ENCODE peak calls at places on chromosomes 1 and 21, in ten cellular contexts. W is ACHN, D is WTC11, A is GM13976, L is NCI-H1105, J is fibroblast of the aortic adventitia, T is NCI-H1092 treated with DMSO at 0.1 percent for 48 hours, M is NCI-H510A, N is adipocyte, R is kidney epithelial cell. O is an unnamed sample.

GRCh38 chr21:31511258-31511657 is 148.2 kb upstream of the SOD1 start:
- DNase-seq in W (no peak), D (no peak), A (no peak), L (no peak), J (no peak), T (no peak), M (no peak), N (no peak), R (no peak), O (no peak)

GRCh38 chr1:46581685-46582455 is 22.2 kb downstream of the MKNK1 start:
- DNase-seq in W (no peak), D (no peak), A (no peak), L (no peak), J (no peak), T (no peak), M (no peak), N (no peak), R (no peak), O (no peak)

GRCh38 chr1:32291145-32291707 is 657 bp upstream of the HDAC1 start:
- DNase-seq in W (peak), D (no peak), A (no peak), L (no peak), J (peak), T (no peak), M (no peak), N (peak), R (no peak), O (no peak)

GRCh38 chr1:246246430-246246829 is 260.6 kb downstream of the SMYD3 start:
- DNase-seq in W (no peak), D (no peak), A (no peak), L (no peak), J (peak), T (no peak), M (no peak), N (no peak), R (no peak), O (no peak)

GRCh38 chr1:234696986-234697385 is 87.0 kb upstream of the IRF2BP2 start:
- DNase-seq in W (no peak), D (no peak), A (no peak), L (no peak), J (peak), T (no peak), M (no peak), N (no peak), R (no peak), O (no peak)

GRCh38 chr1:239547987-239548386 is 161.6 kb downstream of the CHRM3 start:
- DNase-seq in W (no peak), D (no peak), A (no peak), L (no peak), J (no peak), T (no peak), M (no peak), N (no peak), R (no peak), O (no peak)

GRCh38 chr1:17405898-17406759 is 33.3 kb downstream of the RCC2 start:
- DNase-seq in W (peak), D (peak), A (peak), L (peak), J (peak), T (peak), M (peak), N (peak), R (peak), O (no peak)

GRCh38 chr1:232162001-232162400 is 467.9 kb downstream of the SIPA1L2 start:
- DNase-seq in W (no peak), D (no peak), A (no peak), L (no peak), J (no peak), T (no peak), M (no peak), N (no peak), R (no peak), O (no peak)

GRCh38 chr1:105793541-105794146 is 1262.8 kb upstream of the PRMT6 start:
- DNase-seq in W (peak), D (peak), A (peak), L (peak), J (no peak), T (peak), M (peak), N (peak), R (peak), O (no peak)

GRCh38 chr1:41776896-41777431 is 141.8 kb downstream of the HIVEP3 start:
- DNase-seq in W (no peak), D (no peak), A (no peak), L (no peak), J (no peak), T (peak), M (no peak), N (no peak), R (no peak), O (no peak)

GRCh38 chr1:13828454-13829151 is 128.6 kb downstream of the PRDM2 start:
- DNase-seq in W (peak), D (peak), A (peak), L (no peak), J (no peak), T (peak), M (peak), N (no peak), R (no peak), O (no peak)

GRCh38 chr1:19396280-19396679 is 84.2 kb downstream of the SLC66A1 start:
- DNase-seq in W (no peak), D (no peak), A (no peak), L (no peak), J (no peak), T (no peak), M (no peak), N (no peak), R (no peak), O (no peak)

GRCh38 chr1:98045211-98046030 is 124.6 kb upstream of the DPYD start:
- DNase-seq in W (peak), D (no peak), A (no peak), L (peak), J (peak), T (no peak), M (no peak), N (peak), R (no peak), O (no peak)

GRCh38 chr1:226002667-226003501 is 3.7 kb upstream of the SDE2 start:
- DNase-seq in W (peak), D (peak), A (no peak), L (no peak), J (peak), T (no peak), M (peak), N (no peak), R (no peak), O (peak)

GRCh38 chr1:93925206-93925605 is 16.0 kb upstream of the GCLM start:
- DNase-seq in W (no peak), D (no peak), A (no peak), L (no peak), J (no peak), T (no peak), M (no peak), N (no peak), R (no peak), O (no peak)

GRCh38 chr1:179178965-179179364 is 50.5 kb downstream of the ABL2 start:
- DNase-seq in W (peak), D (no peak), A (no peak), L (no peak), J (peak), T (no peak), M (no peak), N (peak), R (no peak), O (no peak)

GRCh38 chr1:52435211-52435610 is 30.8 kb downstream of the PRPF38A start:
- DNase-seq in W (no peak), D (no peak), A (no peak), L (no peak), J (no peak), T (no peak), M (no peak), N (no peak), R (no peak), O (no peak)

GRCh38 chr1:201282931-201283829 is at the start of gene PKP1:
- DNase-seq in W (peak), D (peak), A (no peak), L (no peak), J (no peak), T (no peak), M (peak), N (peak), R (no peak), O (no peak)

GRCh38 chr1:32142446-32143301 is 34.8 kb downstream of the KPNA6 start:
- DNase-seq in W (no peak), D (no peak), A (no peak), L (no peak), J (peak), T (no peak), M (peak), N (peak), R (peak), O (no peak)

GRCh38 chr21:29346771-29347170 is 48.0 kb downstream of the BACH1 start:
- DNase-seq in W (no peak), D (no peak), A (no peak), L (no peak), J (no peak), T (no peak), M (no peak), N (no peak), R (no peak), O (no peak)

GRCh38 chr1:223244366-223245103 is 101.5 kb upstream of the TLR5 start:
- DNase-seq in W (no peak), D (no peak), A (peak), L (no peak), J (peak), T (no peak), M (no peak), N (no peak), R (no peak), O (no peak)

GRCh38 chr1:115277276-115277675 is 60.8 kb downstream of the NGF start:
- DNase-seq in W (no peak), D (no peak), A (no peak), L (no peak), J (peak), T (no peak), M (no peak), N (no peak), R (no peak), O (no peak)

GRCh38 chr1:43867946-43868740 is 65.5 kb upstream of the ARTN start:
- DNase-seq in W (no peak), D (no peak), A (no peak), L (no peak), J (peak), T (no peak), M (no peak), N (peak), R (no peak), O (no peak)

GRCh38 chr1:39154553-39155361 is 49.7 kb upstream of the MACF1 start:
- DNase-seq in W (no peak), D (no peak), A (no peak), L (peak), J (peak), T (peak), M (peak), N (peak), R (no peak), O (no peak)

GRCh38 chr1:206738370-206739366 is 31.9 kb upstream of the IL19 start:
- DNase-seq in W (peak), D (peak), A (peak), L (no peak), J (peak), T (peak), M (no peak), N (no peak), R (no peak), O (no peak)

GRCh38 chr1:248243204-248243603 is 12.0 kb downstream of the OR2M4 start:
- DNase-seq in W (peak), D (no peak), A (peak), L (no peak), J (peak), T (peak), M (peak), N (peak), R (no peak), O (no peak)

GRCh38 chr1:162145280-162145965 is 75.9 kb downstream of the NOS1AP start:
- DNase-seq in W (no peak), D (no peak), A (no peak), L (no peak), J (no peak), T (peak), M (peak), N (no peak), R (no peak), O (no peak)

GRCh38 chr1:115632251-115633026 is 9.3 kb upstream of the VANGL1 start:
- DNase-seq in W (no peak), D (no peak), A (no peak), L (no peak), J (no peak), T (no peak), M (no peak), N (no peak), R (no peak), O (no peak)

GRCh38 chr1:211609120-211610024 is 30.4 kb upstream of the SLC30A1 start:
- DNase-seq in W (no peak), D (no peak), A (no peak), L (no peak), J (peak), T (no peak), M (no peak), N (peak), R (no peak), O (no peak)

GRCh38 chr1:111739984-111740765 is 980 bp upstream of the INKA2 start:
- DNase-seq in W (peak), D (peak), A (peak), L (peak), J (peak), T (peak), M (peak), N (peak), R (no peak), O (no peak)

GRCh38 chr1:39397487-39397886 is 93.9 kb upstream of the BMP8A start:
- DNase-seq in W (no peak), D (no peak), A (no peak), L (no peak), J (no peak), T (no peak), M (no peak), N (no peak), R (no peak), O (no peak)

GRCh38 chr1:87880098-87880746 is 551.5 kb downstream of the LMO4 start:
- DNase-seq in W (no peak), D (no peak), A (no peak), L (no peak), J (no peak), T (no peak), M (no peak), N (no peak), R (no peak), O (no peak)

GRCh38 chr1:179230251-179230650 is 774 bp upstream of the ABL2 start:
- DNase-seq in W (peak), D (no peak), A (no peak), L (no peak), J (peak), T (peak), M (no peak), N (peak), R (no peak), O (no peak)

GRCh38 chr1:98468111-98468717 is 193.3 kb upstream of the SNX7 start:
- DNase-seq in W (peak), D (no peak), A (peak), L (peak), J (peak), T (peak), M (no peak), N (peak), R (no peak), O (no peak)

GRCh38 chr21:34971656-34972055 is 77.4 kb downstream of the RUNX1 start:
- DNase-seq in W (no peak), D (no peak), A (no peak), L (no peak), J (no peak), T (no peak), M (no peak), N (no peak), R (no peak), O (no peak)

O was measured in thoracic aorta.